ENCODE peak calls at places on chromosomes 12 and 14, in four cellular contexts. B, C, Q and R are unnamed samples.

GRCh38 chr14:55556929-55557623 is 22.9 kb upstream of the KTN1 start:
- DNase-seq in B (peak), C (peak), Q (no peak), R (peak)

GRCh38 chr12:31525496-31526157 is 65.3 kb downstream of the DENND5B start:
- DNase-seq in B (no peak), C (no peak), Q (no peak), R (no peak)

GRCh38 chr12:132289356-132290202 is 39.8 kb downstream of the GALNT9 start:
- DNase-seq in B (no peak), C (no peak), Q (no peak), R (no peak)

GRCh38 chr12:53495903-53496751 is 3.1 kb downstream of the MAP3K12 start:
- DNase-seq in B (peak), C (peak), Q (no peak), R (peak)

GRCh38 chr12:95117178-95117599 is 43.8 kb upstream of the NR2C1 start:
- DNase-seq in B (peak), C (peak), Q (peak), R (peak)

GRCh38 chr12:93573552-93574223 is 1.2 kb downstream of the SOCS2 start:
- DNase-seq in B (no peak), C (peak), Q (no peak), R (peak)

GRCh38 chr14:52299692-52300278 is 14.3 kb upstream of the PTGER2 start:
- DNase-seq in B (no peak), C (peak), Q (peak), R (peak)

GRCh38 chr12:113231275-113232231 is 10.3 kb downstream of the TPCN1 start:
- DNase-seq in B (no peak), C (no peak), Q (no peak), R (no peak)

GRCh38 chr14:92785601-92786426 is 8.3 kb upstream of the GOLGA5 start:
- DNase-seq in B (peak), C (peak), Q (no peak), R (peak)

GRCh38 chr14:95489163-95489887 is 27.1 kb downstream of the SYNE3 start:
- DNase-seq in B (no peak), C (peak), Q (no peak), R (no peak)

GRCh38 chr14:20350280-20350679 is 6.8 kb downstream of the PARP2 start:
- DNase-seq in B (no peak), C (peak), Q (no peak), R (peak)

GRCh38 chr14:21868442-21869046 is 194.9 kb upstream of the OR4E1 start:
- DNase-seq in B (no peak), C (no peak), Q (no peak), R (peak)

GRCh38 chr14:61608245-61609142 is 86.8 kb upstream of the HIF1A start:
- DNase-seq in B (no peak), C (peak), Q (no peak), R (peak)

DNA sequence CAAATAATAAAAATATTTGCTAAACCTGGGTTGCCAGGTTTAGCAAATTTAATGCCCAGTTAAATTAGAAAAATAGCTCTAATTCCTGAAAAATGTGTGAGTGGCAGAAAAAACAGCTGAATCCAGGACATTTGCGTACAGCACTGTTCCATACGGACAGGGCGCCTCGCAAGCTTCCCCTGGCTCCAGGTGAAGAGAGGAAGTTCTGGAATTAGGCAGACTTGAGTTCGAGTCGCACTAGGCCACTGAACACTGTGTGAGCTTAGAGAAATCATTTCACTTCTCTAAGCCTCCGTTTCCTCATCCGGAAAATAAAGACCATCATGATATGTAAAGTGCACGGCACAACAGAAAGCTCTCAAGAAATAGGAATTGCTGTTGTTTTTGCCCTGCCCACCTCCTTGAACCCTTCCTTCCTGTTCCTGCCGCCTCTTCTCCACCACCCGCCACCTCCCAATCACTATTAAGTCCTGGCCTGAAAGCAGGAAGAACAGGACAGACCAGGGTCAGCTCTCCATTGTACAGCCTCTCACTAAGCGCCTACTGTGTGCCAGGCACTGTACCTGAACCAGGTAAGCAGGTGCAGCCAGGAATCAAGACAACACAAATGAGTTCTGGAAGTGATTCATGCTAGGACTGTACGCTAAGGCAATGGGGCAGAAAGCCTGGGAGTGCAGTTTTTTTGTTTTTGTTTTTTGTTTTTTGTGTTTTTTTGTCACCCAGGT is 763 bp upstream of the PHETA1 start:
- DNase-seq in B (no peak), C (no peak), Q (no peak), R (no peak)
- H3K4me3 ChIP-seq in B (peak), C (peak), Q (peak), R (peak)

GRCh38 chr12:62848418-62848817 is 86.5 kb downstream of the PPM1H start:
- DNase-seq in B (no peak), C (peak), Q (no peak), R (peak)
- TF ChIP-seq CTCF in B (no peak), C (no peak), Q (no peak), R (no peak)

GRCh38 chr12:121132601-121133481 is at the start of gene P2RX7:
- DNase-seq in B (no peak), C (peak), Q (peak), R (peak)
- H3K4me3 ChIP-seq in B (peak), C (peak), Q (peak), R (peak)

GRCh38 chr12:26369588-26369987 is 174.2 kb downstream of the SSPN start:
- DNase-seq in B (peak), C (peak), Q (no peak), R (peak)

GRCh38 chr12:26372856-26373255 is 177.5 kb downstream of the SSPN start:
- DNase-seq in B (no peak), C (no peak), Q (no peak), R (no peak)

GRCh38 chr12:26373606-26374495 is 178.5 kb downstream of the SSPN start:
- DNase-seq in B (no peak), C (no peak), Q (no peak), R (peak)

GRCh38 chr12:26368331-26368730 is 173.0 kb downstream of the SSPN start:
- DNase-seq in B (no peak), C (no peak), Q (no peak), R (no peak)

DNA sequence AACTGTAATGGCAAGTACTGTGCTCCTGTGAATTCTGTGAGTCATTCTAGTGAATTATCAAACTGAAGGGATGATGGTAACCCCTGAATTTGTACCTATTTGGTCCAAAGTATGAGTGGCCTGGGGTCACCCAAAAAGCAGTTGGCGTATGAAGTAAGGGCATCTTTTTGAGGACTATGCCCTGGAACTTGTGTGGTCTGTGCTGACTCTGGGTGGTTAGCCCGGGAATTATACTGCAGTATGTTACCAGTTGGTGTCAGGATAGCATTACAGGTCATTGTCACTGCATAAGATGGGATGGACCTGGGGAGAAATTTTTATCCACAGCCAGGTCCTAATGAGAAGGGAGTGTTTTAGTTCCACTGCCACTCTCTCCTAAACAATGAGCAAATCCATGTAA is 174.7 kb downstream of the SSPN start:
- DNase-seq in B (no peak), C (no peak), Q (no peak), R (no peak)
- TF ChIP-seq CTCF in B (no peak), C (no peak), Q (no peak), R (no peak)

GRCh38 chr12:4909734-4910501 is at the start of gene KCNA1:
- DNase-seq in B (no peak), C (peak), Q (no peak), R (peak)
- H3K4me3 ChIP-seq in B (peak), C (peak), Q (no peak), R (peak)

GRCh38 chr12:105223884-105224283 is 12.1 kb downstream of the APPL2 start:
- DNase-seq in B (no peak), C (no peak), Q (no peak), R (no peak)
- TF ChIP-seq CTCF in B (no peak), C (no peak), Q (no peak), R (no peak)

GRCh38 chr12:63302941-63303536 is 152.0 kb upstream of the AVPR1A start:
- DNase-seq in B (no peak), C (no peak), Q (no peak), R (no peak)

GRCh38 chr12:63308701-63309100 is 157.7 kb upstream of the AVPR1A start:
- DNase-seq in B (no peak), C (peak), Q (no peak), R (peak)

GRCh38 chr12:63307849-63308248 is 156.8 kb upstream of the AVPR1A start:
- DNase-seq in B (no peak), C (no peak), Q (no peak), R (no peak)

GRCh38 chr12:63304844-63305243 is 153.8 kb upstream of the AVPR1A start:
- DNase-seq in B (no peak), C (no peak), Q (no peak), R (peak)

GRCh38 chr12:63306476-63306875 is 155.5 kb upstream of the AVPR1A start:
- DNase-seq in B (no peak), C (no peak), Q (no peak), R (peak)
- H3K4me3 ChIP-seq in B (no peak), C (no peak), Q (no peak), R (no peak)